ENCODE peak calls at places on chromosomes 2 and 18, in six cellular contexts. G is fibroblast of lung; Y is hepatic stellate cell; J is fibroblast of the conjunctiva; E is stimulated activated CD8-positive, alpha-beta memory T cell treated with anti-CD3 and anti-CD28 coated beads, Interleukin-4, amount 100 ng/mL, for 1 hour; K is colonic mucosa. S is an unnamed sample.

GRCh38 chr2:85216051-85216431 is 82.8 kb downstream of the TCF7L1 start:
- DNase-seq in G (no peak), Y (no peak), J (peak; percentile 8), E (no peak), K (no peak), S (no peak)

GRCh38 chr18:73503326-73503725 is 635.5 kb upstream of the NETO1 start:
- DNase-seq in G (peak; percentile 10), Y (no peak), J (no peak), E (no peak), K (no peak), S (no peak)

GRCh38 chr2:99066602-99067001 is 74.9 kb upstream of the C2orf15 start:
- DNase-seq in G (peak; percentile 51), Y (peak; percentile 24), J (peak; percentile 39), E (no peak), K (peak; percentile 35), S (no peak)

GRCh38 chr18:43396266-43396665 is 119.0 kb upstream of the SYT4 start:
- DNase-seq in G (peak; percentile 9), Y (no peak), J (no peak), E (no peak), K (no peak), S (no peak)

GRCh38 chr2:147714582-147714981 is 130.2 kb upstream of the ACVR2A start:
- DNase-seq in G (peak; percentile 74), Y (no peak), J (no peak), E (no peak), K (no peak), S (no peak)

GRCh38 chr2:120658285-120659158 is 77.1 kb upstream of the GLI2 start:
- DNase-seq in G (no peak), Y (no peak), J (no peak), E (no peak), K (no peak), S (no peak)

GRCh38 chr2:236754234-236754924 is 184.8 kb downstream of the ACKR3 start:
- DNase-seq in G (no peak), Y (no peak), J (no peak), E (no peak), K (no peak), S (no peak)

GRCh38 chr2:118737690-118738089 is 109.8 kb downstream of the EN1 start:
- DNase-seq in G (no peak), Y (no peak), J (no peak), E (no peak), K (no peak), S (no peak)

GRCh38 chr2:241003369-241003768 is 5.0 kb downstream of the SNED1 start:
- DNase-seq in G (no peak), Y (no peak), J (no peak), E (no peak), K (no peak), S (no peak)

GRCh38 chr2:231483398-231484329 is 19.4 kb upstream of the NCL start:
- DNase-seq in G (no peak), Y (peak; percentile 45), J (no peak), E (no peak), K (no peak), S (no peak)

S was measured in cortex of kidney.